ENCODE peak calls at places on chromosomes 4 and X, in five cellular contexts. One of them, this sample, is unnamed.
A peak's percentile ranks its signal among the peaks of the same experiment; 100 is the strongest.

GRCh38 chr4:115944146-115944905 is 830.9 kb upstream of the NDST4 start:
- DNase-seq in HuH-7: no peak
- DNase-seq in left ventricle myocardium superior: no peak
- DNase-seq in NCI-H524: no peak
- DNase-seq in SIG-M5: no peak
- DNase-seq in this sample: no peak

GRCh38 chr4:2651998-2652397 is 104.1 kb downstream of the TNIP2 start:
- DNase-seq in HuH-7: no peak
- DNase-seq in left ventricle myocardium superior: no peak
- DNase-seq in NCI-H524: no peak
- DNase-seq in SIG-M5: no peak
- DNase-seq in this sample: no peak

GRCh38 chrX:10749113-10749512 is 128.7 kb upstream of the MID1 start:
- DNase-seq in HuH-7: no peak
- DNase-seq in left ventricle myocardium superior: no peak
- DNase-seq in NCI-H524: no peak
- DNase-seq in SIG-M5: no peak
- DNase-seq in this sample: no peak

GRCh38 chr4:47074836-47075235 is 43.5 kb downstream of the GABRB1 start:
- DNase-seq in HuH-7: no peak
- DNase-seq in left ventricle myocardium superior: no peak
- DNase-seq in NCI-H524: peak; percentile 75
- DNase-seq in SIG-M5: no peak
- DNase-seq in this sample: no peak

GRCh38 chrX:3268804-3269203 is 77.6 kb downstream of the MXRA5 start:
- DNase-seq in HuH-7: no peak
- DNase-seq in left ventricle myocardium superior: no peak
- DNase-seq in NCI-H524: no peak
- DNase-seq in SIG-M5: no peak
- DNase-seq in this sample: peak; percentile 61

GRCh38 chrX:40007136-40007535 is 90.6 kb downstream of the BCOR start:
- DNase-seq in HuH-7: no peak
- DNase-seq in left ventricle myocardium superior: no peak
- DNase-seq in NCI-H524: no peak
- DNase-seq in SIG-M5: no peak
- DNase-seq in this sample: no peak

GRCh38 chr4:118398226-118399090 is 45.7 kb upstream of the PRSS12 start:
- DNase-seq in HuH-7: no peak
- DNase-seq in left ventricle myocardium superior: no peak
- DNase-seq in NCI-H524: peak; percentile 20
- DNase-seq in SIG-M5: peak; percentile 1
- DNase-seq in this sample: no peak

GRCh38 chr4:98773638-98774037 is 115.2 kb upstream of the TSPAN5 start:
- DNase-seq in HuH-7: no peak
- DNase-seq in left ventricle myocardium superior: no peak
- DNase-seq in NCI-H524: no peak
- DNase-seq in SIG-M5: no peak
- DNase-seq in this sample: no peak

GRCh38 chr4:182628540-182628939 is 288.6 kb downstream of the DCTD start:
- DNase-seq in HuH-7: no peak
- DNase-seq in left ventricle myocardium superior: no peak
- DNase-seq in NCI-H524: no peak
- DNase-seq in SIG-M5: no peak
- DNase-seq in this sample: no peak

GRCh38 chrX:102651968-102652744 is 873 bp downstream of the GPRASP1 start:
- DNase-seq in HuH-7: no peak
- DNase-seq in left ventricle myocardium superior: peak; percentile 29
- DNase-seq in NCI-H524: peak; percentile 33
- DNase-seq in SIG-M5: no peak
- DNase-seq in this sample: no peak

GRCh38 chr4:18698119-18698883 is 676.7 kb upstream of the LCORL start:
- DNase-seq in HuH-7: no peak
- DNase-seq in left ventricle myocardium superior: no peak
- DNase-seq in NCI-H524: no peak
- DNase-seq in SIG-M5: no peak
- DNase-seq in this sample: no peak

GRCh38 chr4:88981993-88982392 is 75.0 kb downstream of the FAM13A start:
- DNase-seq in HuH-7: no peak
- DNase-seq in left ventricle myocardium superior: no peak
- DNase-seq in NCI-H524: no peak
- DNase-seq in SIG-M5: no peak
- DNase-seq in this sample: no peak

GRCh38 chr4:155828628-155829027 is 37.4 kb downstream of the ASIC5 start:
- DNase-seq in HuH-7: no peak
- DNase-seq in left ventricle myocardium superior: no peak
- DNase-seq in NCI-H524: no peak
- DNase-seq in SIG-M5: no peak
- DNase-seq in this sample: no peak

GRCh38 chr4:149493492-149493891 is 322.2 kb downstream of the IQCM start:
- DNase-seq in HuH-7: peak; percentile 17
- DNase-seq in left ventricle myocardium superior: no peak
- DNase-seq in NCI-H524: no peak
- DNase-seq in SIG-M5: no peak
- DNase-seq in this sample: no peak

This sample was measured in BJ.